ENCODE peak calls at places on chromosome 11, in four cellular contexts. Y, O, U and P are unnamed samples.

GRCh38 chr11:28566643-28567042 is 458.5 kb downstream of the METTL15 start:
- DNase-seq in Y (peak), O (peak), U (peak), P (peak)

GRCh38 chr11:78168539-78169477 is 19.6 kb downstream of the KCTD21 start:
- DNase-seq in Y (peak), O (no peak), U (no peak), P (no peak)

GRCh38 chr11:11786771-11787170 is 55.0 kb upstream of the USP47 start:
- DNase-seq in Y (no peak), O (no peak), U (no peak), P (no peak)

GRCh38 chr11:43516316-43516820 is 157.6 kb downstream of the TTC17 start:
- DNase-seq in Y (no peak), O (no peak), U (no peak), P (peak)

GRCh38 chr11:94457118-94458029 is 36.3 kb downstream of the MRE11 start:
- DNase-seq in Y (peak), O (no peak), U (no peak), P (no peak)

GRCh38 chr11:87368876-87369480 is 331.2 kb downstream of the TMEM135 start:
- DNase-seq in Y (no peak), O (no peak), U (no peak), P (peak)

GRCh38 chr11:720642-721346 is 14.8 kb downstream of the EPS8L2 start:
- DNase-seq in Y (peak), O (no peak), U (peak), P (no peak)

GRCh38 chr11:10943968-10944367 is 86.1 kb upstream of the ZBED5 start:
- DNase-seq in Y (no peak), O (no peak), U (no peak), P (no peak)

GRCh38 chr11:2317354-2318050 is 15.7 kb downstream of the TSPAN32 start:
- DNase-seq in Y (no peak), O (no peak), U (no peak), P (no peak)

GRCh38 chr11:74672956-74673895 is 58.0 kb downstream of the CHRDL2 start:
- DNase-seq in Y (peak), O (no peak), U (peak), P (no peak)

GRCh38 chr11:66289548-66290331 is 797 bp upstream of the YIF1A start:
- DNase-seq in Y (peak), O (no peak), U (peak), P (peak)

GRCh38 chr11:13336246-13336873 is 58.8 kb downstream of the BMAL1 start:
- DNase-seq in Y (no peak), O (no peak), U (no peak), P (no peak)

GRCh38 chr11:19345519-19345847 is 104.7 kb upstream of the E2F8 start:
- DNase-seq in Y (no peak), O (no peak), U (peak), P (no peak)

GRCh38 chr11:119529936-119530335 is 107.0 kb upstream of the THY1 start:
- DNase-seq in Y (no peak), O (no peak), U (no peak), P (no peak)

GRCh38 chr11:122071680-122072321 is 44.2 kb downstream of the BLID start:
- DNase-seq in Y (no peak), O (no peak), U (no peak), P (no peak)

GRCh38 chr11:122062763-122063162 is 53.3 kb downstream of the BLID start:
- DNase-seq in Y (no peak), O (no peak), U (no peak), P (no peak)

GRCh38 chr11:122069946-122070345 is 46.1 kb downstream of the BLID start:
- DNase-seq in Y (no peak), O (no peak), U (no peak), P (peak)

GRCh38 chr11:122074022-122074421 is 42.0 kb downstream of the BLID start:
- DNase-seq in Y (no peak), O (no peak), U (no peak), P (no peak)

DNA sequence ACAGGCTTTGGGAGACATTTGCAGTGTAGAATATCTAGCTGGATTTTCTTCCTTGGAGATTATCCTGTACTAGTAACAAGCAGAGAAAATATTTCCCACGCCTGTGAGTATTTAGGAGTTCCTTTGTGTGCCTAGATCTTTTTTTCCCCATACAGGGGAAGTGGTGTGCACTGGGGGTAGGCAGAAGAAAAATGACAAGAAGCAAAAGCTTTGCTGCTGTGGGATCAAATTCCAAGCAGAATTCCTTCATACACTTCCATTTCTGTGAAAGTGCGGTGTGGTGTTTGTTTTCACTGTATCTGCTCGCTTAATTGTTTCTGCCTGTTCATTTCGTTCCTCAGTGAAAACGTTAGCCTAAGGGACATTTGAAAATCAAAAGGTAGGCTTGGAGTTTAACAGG is 47.9 kb downstream of the BLID start:
- DNase-seq in Y (no peak), O (no peak), U (no peak), P (no peak)
- H3K9ac ChIP-seq in Y (no peak), O (no peak), U (no peak), P (no peak)

DNA sequence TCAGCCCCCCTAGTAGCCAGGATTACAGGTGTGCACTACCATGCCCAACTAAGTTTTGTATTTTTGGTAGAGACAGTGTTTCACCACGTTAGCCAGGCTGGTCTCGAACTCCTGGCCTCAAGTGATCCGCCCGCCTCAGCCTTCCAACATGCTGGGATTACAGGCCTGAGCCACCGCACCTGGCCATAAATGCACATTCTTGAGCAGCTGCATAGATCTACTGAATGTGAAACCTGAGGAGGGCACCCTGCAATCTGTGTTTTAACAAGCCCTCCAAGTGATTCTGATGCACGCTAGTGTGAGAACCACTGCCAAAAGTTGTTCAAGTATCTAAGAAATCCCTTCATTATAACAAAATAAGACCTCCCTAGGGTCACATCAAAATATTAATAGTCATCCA is 89.3 kb downstream of the RDX start:
- DNase-seq in Y (no peak), O (no peak), U (no peak), P (no peak)
- TF ChIP-seq ZNF274 in Y (no peak), O (no peak), U (no peak), P (no peak)

DNA sequence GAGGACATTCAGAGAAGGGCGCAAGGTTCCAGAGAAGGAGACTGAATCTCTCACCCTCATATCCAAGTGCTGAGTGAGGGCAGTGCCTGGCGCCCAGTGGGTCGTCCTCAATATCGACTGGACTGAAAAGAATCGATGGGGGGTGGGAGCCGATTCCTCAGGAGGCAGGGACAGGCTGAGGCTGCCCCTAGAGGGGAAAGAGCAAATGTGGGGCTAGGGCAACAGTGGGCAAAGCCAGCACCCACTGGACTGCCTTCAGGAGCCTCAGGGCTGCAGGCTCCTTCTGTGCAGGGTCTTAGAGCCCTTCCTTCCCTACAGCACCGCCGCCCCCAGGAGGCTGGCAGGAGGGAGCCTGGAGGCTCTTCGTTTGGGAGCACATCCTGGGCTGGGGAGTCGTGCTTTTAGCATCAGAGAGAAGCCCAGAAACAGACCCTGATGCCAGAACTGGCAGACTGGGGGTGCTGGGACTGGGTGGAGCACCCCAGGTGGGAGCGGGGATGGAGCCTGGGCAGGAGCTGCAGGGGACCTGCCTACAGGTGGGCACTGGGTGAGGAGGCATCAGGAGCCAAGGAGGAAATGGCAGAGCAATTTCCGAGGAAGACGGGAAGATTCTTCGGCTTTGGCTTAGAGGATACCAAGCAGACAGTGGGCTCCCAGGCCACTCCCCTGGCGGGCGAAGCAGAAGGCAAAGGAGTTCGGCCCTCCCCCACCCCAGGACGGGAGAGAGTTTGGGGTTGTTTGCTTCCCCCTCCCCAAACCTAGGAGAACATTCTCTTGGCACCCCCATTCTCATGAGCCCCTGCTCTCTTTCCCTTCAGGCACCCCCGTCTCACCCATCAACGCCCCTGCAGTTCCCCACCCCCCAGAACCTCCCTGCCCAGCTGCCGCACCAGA is 1.2 kb downstream of the SYT7 start:
- DNase-seq in Y (no peak), O (no peak), U (peak), P (no peak)
- H3K4me3 ChIP-seq in Y (no peak), O (peak), U (peak), P (peak)

GRCh38 chr11:117970400-117971024 is 15.7 kb upstream of the IL10RA start:
- DNase-seq in Y (no peak), O (no peak), U (no peak), P (no peak)
- H3K9ac ChIP-seq in Y (peak), O (no peak), U (no peak), P (no peak)

GRCh38 chr11:100930185-100930778 is 199.3 kb downstream of the PGR start:
- DNase-seq in Y (peak), O (peak), U (no peak), P (peak)
- TF ChIP-seq ZNF274 in Y (no peak), O (no peak), U (no peak), P (no peak)